ENCODE peak calls at places on chromosomes 2 and 18, in eight cellular contexts. O is CD4-positive, alpha-beta memory T cell; S is prostate gland; A is tibial artery; J is esophagus squamous epithelium; I is heart right ventricle; P is neural progenitor cell; Z is tibial nerve. D is an unnamed sample.

GRCh38 chr18:39345321-39345720 is 1779.7 kb upstream of the CELF4 start:
- DNase-seq in O (no peak), S (no peak), A (no peak), J (no peak), I (no peak), P (no peak), Z (no peak), D (no peak)

GRCh38 chr2:109525836-109526235 is 87.9 kb downstream of the SEPTIN10 start:
- DNase-seq in O (no peak), S (no peak), A (no peak), J (no peak), I (no peak), P (peak; percentile 21), Z (no peak), D (no peak)

GRCh38 chr2:177551989-177552413 is 159.4 kb downstream of the AGPS start:
- DNase-seq in O (no peak), S (peak; percentile 8), A (no peak), J (no peak), I (peak; percentile 64), P (no peak), Z (no peak), D (no peak)

GRCh38 chr2:98383166-98383565 is 36.9 kb downstream of the CNGA3 start:
- DNase-seq in O (no peak), S (no peak), A (no peak), J (no peak), I (no peak), P (no peak), Z (no peak), D (no peak)

GRCh38 chr2:170928036-170928823 is 823 bp upstream of the GORASP2 start:
- DNase-seq in O (no peak), S (no peak), A (no peak), J (no peak), I (no peak), P (peak; percentile 31), Z (no peak), D (no peak)

GRCh38 chr18:44741551-44741950 is 60.9 kb downstream of the SETBP1 start:
- DNase-seq in O (no peak), S (no peak), A (no peak), J (no peak), I (no peak), P (no peak), Z (no peak), D (no peak)

GRCh38 chr18:74963820-74964446 is 245.0 kb downstream of the PTGR3 start:
- DNase-seq in O (no peak), S (no peak), A (no peak), J (no peak), I (no peak), P (peak; percentile 13), Z (no peak), D (no peak)

GRCh38 chr2:40955635-40956034 is 503.7 kb upstream of the SLC8A1 start:
- DNase-seq in O (no peak), S (no peak), A (no peak), J (no peak), I (no peak), P (no peak), Z (no peak), D (no peak)

GRCh38 chr2:230823264-230823964 is 41.3 kb upstream of the ITM2C start:
- DNase-seq in O (no peak), S (no peak), A (no peak), J (no peak), I (no peak), P (no peak), Z (no peak), D (no peak)

GRCh38 chr18:31750259-31750658 is 10.4 kb downstream of the SLC25A52 start:
- DNase-seq in O (no peak), S (no peak), A (no peak), J (no peak), I (no peak), P (no peak), Z (no peak), D (no peak)

GRCh38 chr2:33420726-33421125 is 55.7 kb upstream of the RASGRP3 start:
- DNase-seq in O (no peak), S (no peak), A (no peak), J (no peak), I (no peak), P (no peak), Z (no peak), D (no peak)

GRCh38 chr2:131005229-131005935 is 87.9 kb downstream of the FAM168B start:
- DNase-seq in O (no peak), S (no peak), A (no peak), J (no peak), I (no peak), P (no peak), Z (no peak), D (no peak)

GRCh38 chr18:55927831-55928230 is 339.8 kb upstream of the TCF4 start:
- DNase-seq in O (no peak), S (no peak), A (no peak), J (no peak), I (no peak), P (no peak), Z (no peak), D (no peak)

GRCh38 chr2:229575569-229576315 is 138.6 kb downstream of the DNER start:
- DNase-seq in O (no peak), S (no peak), A (no peak), J (no peak), I (no peak), P (no peak), Z (no peak), D (no peak)

GRCh38 chr2:62209427-62209991 is 13.6 kb downstream of the B3GNT2 start:
- DNase-seq in O (no peak), S (no peak), A (no peak), J (no peak), I (no peak), P (no peak), Z (no peak), D (no peak)

GRCh38 chr18:75208055-75208835 is 694 bp downstream of the PTGR3 start:
- DNase-seq in O (peak; percentile 38), S (peak; percentile 60), A (peak; percentile 48), J (no peak), I (peak; percentile 58), P (peak; percentile 65), Z (peak; percentile 26), D (peak; percentile 49)

GRCh38 chr2:199855812-199856211 is 4.8 kb upstream of the FTCDNL1 start:
- DNase-seq in O (no peak), S (no peak), A (no peak), J (no peak), I (no peak), P (no peak), Z (no peak), D (no peak)

GRCh38 chr2:160402997-160403979 is 90.3 kb downstream of the RBMS1 start:
- DNase-seq in O (no peak), S (no peak), A (no peak), J (no peak), I (no peak), P (peak; percentile 57), Z (no peak), D (no peak)
- H3K27ac ChIP-seq in O (peak overlapping the region; percentile 28), S (no peak overlapping the region), A (no peak overlapping the region), J (peak overlapping the region; percentile 30), I (no peak overlapping the region), P (no peak overlapping the region), Z (no peak overlapping the region), D (no peak overlapping the region)

GRCh38 chr2:31987454-31987853 is 23.4 kb downstream of the MEMO1 start:
- DNase-seq in O (no peak), S (no peak), A (no peak), J (no peak), I (no peak), P (no peak), Z (no peak), D (no peak)
- H3K27ac ChIP-seq in O (no peak overlapping the region), S (no peak overlapping the region), A (no peak overlapping the region), J (no peak overlapping the region), I (peak overlapping the region; percentile 75), P (no peak overlapping the region), Z (no peak overlapping the region), D (no peak overlapping the region)

GRCh38 chr2:234992624-234993349 is 41.0 kb downstream of the SH3BP4 start:
- DNase-seq in O (no peak), S (no peak), A (no peak), J (no peak), I (no peak), P (no peak), Z (no peak), D (no peak)
- H3K27ac ChIP-seq in O (no peak overlapping the region), S (no peak overlapping the region), A (no peak overlapping the region), J (no peak overlapping the region), I (no peak overlapping the region), P (no peak overlapping the region), Z (no peak overlapping the region), D (peak overlapping the region; percentile 26)

DNA sequence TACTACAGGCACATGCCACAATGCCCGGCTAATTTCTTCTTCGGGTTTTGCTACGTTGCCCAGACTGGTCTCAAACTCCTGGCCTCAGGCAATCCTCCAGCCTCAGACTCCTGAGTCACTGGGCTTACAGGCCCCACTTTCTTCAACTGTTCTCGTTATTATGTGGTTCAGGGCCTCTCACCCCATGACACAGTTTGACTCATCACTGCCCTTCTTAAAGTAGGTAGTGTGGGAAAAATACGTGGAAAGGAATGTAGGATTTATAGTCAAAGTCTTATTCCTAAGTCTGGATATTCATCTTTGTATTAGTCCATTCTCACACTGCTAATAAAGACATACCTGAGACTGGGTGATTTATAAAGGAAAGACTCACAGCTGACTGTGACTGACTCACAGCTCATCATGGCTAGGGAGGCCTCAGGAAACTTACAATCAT is 19.4 kb downstream of the CENPA start:
- DNase-seq in O (no peak), S (no peak), A (no peak), J (no peak), I (no peak), P (no peak), Z (no peak), D (no peak)
- H3K27ac ChIP-seq in O (no peak overlapping the region), S (no peak overlapping the region), A (no peak overlapping the region), J (no peak overlapping the region), I (no peak overlapping the region), P (no peak overlapping the region), Z (no peak overlapping the region), D (no peak overlapping the region)

GRCh38 chr2:64748561-64748960 is 94.8 kb upstream of the SERTAD2 start:
- DNase-seq in O (no peak), S (no peak), A (no peak), J (no peak), I (no peak), P (no peak), Z (no peak), D (no peak)

GRCh38 chr2:64748147-64748546 is 94.4 kb upstream of the SERTAD2 start:
- DNase-seq in O (no peak), S (no peak), A (no peak), J (no peak), I (no peak), P (no peak), Z (no peak), D (no peak)

GRCh38 chr2:64750817-64751285 is 97.1 kb upstream of the SERTAD2 start:
- DNase-seq in O (peak; percentile 96), S (peak; percentile 99), A (peak; percentile 99), J (peak; percentile 97), I (peak; percentile 99), P (peak; percentile 100), Z (no peak), D (peak; percentile 100)

GRCh38 chr2:64750001-64750816 is 96.5 kb upstream of the SERTAD2 start:
- DNase-seq in O (no peak), S (peak; percentile 61), A (peak; percentile 69), J (no peak), I (peak; percentile 55), P (peak; percentile 52), Z (peak; percentile 46), D (peak; percentile 26)

GRCh38 chr2:64749446-64749845 is 95.7 kb upstream of the SERTAD2 start:
- DNase-seq in O (no peak), S (no peak), A (no peak), J (no peak), I (no peak), P (no peak), Z (no peak), D (no peak)
- H3K27ac ChIP-seq in O (peak overlapping the region; percentile 93), S (peak overlapping the region; percentile 98), A (peak overlapping the region; percentile 97), J (peak overlapping the region; percentile 100), I (peak overlapping the region; percentile 100), P (no peak overlapping the region), Z (peak overlapping the region; percentile 96), D (peak overlapping the region; percentile 93)

GRCh38 chr2:188975497-188976102 is 1.4 kb downstream of the COL3A1 start:
- DNase-seq in O (no peak), S (no peak), A (peak; percentile 65), J (no peak), I (no peak), P (no peak), Z (no peak), D (no peak)
- H3K27ac ChIP-seq in O (no peak overlapping the region), S (peak overlapping the region; percentile 69), A (peak overlapping the region; percentile 90), J (peak overlapping the region; percentile 82), I (peak overlapping the region; percentile 82), P (no peak overlapping the region), Z (peak overlapping the region; percentile 84), D (no peak overlapping the region)